ENCODE peak calls at places on chromosomes 3 and 15, in four cellular contexts. Z is GM12878, X is HepG2, F is H1. C is an unnamed sample.
A peak's percentile ranks its signal among the peaks of the same experiment; 100 is the strongest.

GRCh38 chr15:51199541-51199940 is 104.8 kb upstream of the TNFAIP8L3 start:
- DNase-seq in Z (no peak), F (no peak), X (no peak), C (no peak)

GRCh38 chr3:4421121-4421520 is 45.9 kb downstream of the SUMF1 start:
- DNase-seq in X (no peak), F (no peak), Z (no peak), C (peak; percentile 28)

GRCh38 chr3:112097378-112097777 is 11.2 kb downstream of the C3orf52 start:
- DNase-seq in Z (no peak), F (no peak), X (peak; percentile 48), C (peak; percentile 16)

GRCh38 chr15:61118885-61119284 is 110.2 kb downstream of the RORA start:
- DNase-seq in X (no peak), F (peak; percentile 21), Z (no peak), C (peak; percentile 45)

GRCh38 chr3:33061782-33062181 is 35.2 kb downstream of the GLB1 start:
- DNase-seq in X (no peak), F (no peak), Z (no peak), C (no peak)

GRCh38 chr3:186849392-186849975 is 7.0 kb downstream of the ADIPOQ start:
- DNase-seq in Z (peak; percentile 30), F (no peak), X (peak; percentile 67), C (peak; percentile 61)

GRCh38 chr3:171967137-171967783 is 72.1 kb upstream of the FNDC3B start:
- DNase-seq in F (no peak), X (peak; percentile 96), Z (no peak), C (peak; percentile 71)

GRCh38 chr3:57572096-57572495 is 16.0 kb downstream of the PDE12 start:
- DNase-seq in Z (no peak), F (no peak), X (no peak), C (no peak)

GRCh38 chr15:36784717-36785116 is 205.3 kb downstream of the CDIN1 start:
- DNase-seq in X (no peak), F (no peak), Z (no peak), C (no peak)

GRCh38 chr15:62933388-62933787 is 109.2 kb upstream of the TPM1 start:
- DNase-seq in X (no peak), F (no peak), Z (no peak), C (no peak)

GRCh38 chr3:136772709-136773108 is 20.5 kb upstream of the STAG1 start:
- DNase-seq in Z (no peak), X (no peak), F (no peak), C (no peak)

GRCh38 chr3:1179116-1179515 is 86.3 kb downstream of the CNTN6 start:
- DNase-seq in F (no peak), X (no peak), Z (no peak), C (no peak)

GRCh38 chr15:92839696-92840095 is 60.4 kb upstream of the CHD2 start:
- DNase-seq in X (no peak), Z (no peak), F (no peak), C (no peak)

GRCh38 chr3:128369106-128369708 is 97.5 kb downstream of the DNAJB8 start:
- DNase-seq in F (no peak), Z (no peak), X (no peak), C (no peak)

GRCh38 chr15:38377547-38378161 is 76.3 kb upstream of the FAM98B start:
- DNase-seq in X (no peak), Z (no peak), F (no peak), C (no peak)
- TF ChIP-seq BRCA1 in X (no peak), Z (no peak), F (no peak), C (no peak)

GRCh38 chr15:70643783-70644125 is 119.6 kb downstream of the UACA start:
- DNase-seq in F (no peak), Z (no peak), X (peak; percentile 66), C (no peak)
- TF ChIP-seq BRCA1 in F (no peak), Z (no peak), X (no peak), C (no peak)

GRCh38 chr3:129623447-129624118 is 17.1 kb upstream of the PLXND1 start:
- DNase-seq in X (no peak), F (no peak), Z (no peak), C (no peak)
- TF ChIP-seq BRCA1 in X (no peak), F (no peak), Z (no peak), C (no peak)

GRCh38 chr15:49721091-49721490 is 100.2 kb downstream of the DTWD1 start:
- DNase-seq in F (no peak), Z (no peak), X (no peak), C (no peak)
- TF ChIP-seq BRCA1 in F (no peak), Z (no peak), X (no peak), C (no peak)

GRCh38 chr15:88804257-88804656 is 1.0 kb downstream of the ACAN start:
- DNase-seq in F (no peak), X (no peak), Z (no peak), C (no peak)

GRCh38 chr15:88803920-88804247 is 648 bp downstream of the ACAN start:
- DNase-seq in X (no peak), F (no peak), Z (no peak), C (no peak)

GRCh38 chr15:88802991-88803240 is 320 bp upstream of the ACAN start:
- DNase-seq in X (no peak), Z (no peak), F (no peak), C (no peak)

GRCh38 chr15:88803241-88803919 is at the start of gene ACAN:
- DNase-seq in X (no peak), Z (no peak), F (no peak), C (no peak)

GRCh38 chr15:88805031-88805780 is 2.0 kb downstream of the ACAN start:
- DNase-seq in Z (no peak), X (no peak), F (no peak), C (no peak)
- TF ChIP-seq BRCA1 in Z (no peak), X (no peak), F (no peak), C (no peak)

GRCh38 chr15:28920781-28921331 is 35.1 kb downstream of the APBA2 start:
- DNase-seq in F (no peak), Z (no peak), X (no peak), C (no peak)
- TF ChIP-seq BRCA1 in F (no peak), Z (no peak), X (no peak), C (no peak)